ENCODE peak calls at places on chromosome 3, in ten cellular contexts. G is M059J; I is mucosa of descending colon; V is stimulated activated CD4-positive, alpha-beta T cell treated with anti-CD3 and anti-CD28 coated beads, TNF-alpha, amount 100 ng/mL, for 24 hours; U is head of caudate nucleus; Y is kidney epithelial cell; A is GM04504; L is effector CD4-positive, alpha-beta T cell; T is T1000; P is SHP77 treated with DMSO at 0.1 percent for 48 hours. X is an unnamed sample.

GRCh38 chr3:126914226-126914625 is 68.7 kb upstream of the PLXNA1 start:
- DNase-seq in I (no peak), V (no peak), T (no peak), Y (no peak), P (no peak), A (no peak), U (no peak), L (no peak), G (no peak), X (no peak)

GRCh38 chr3:13009132-13009945 is 63.9 kb downstream of the IQSEC1 start:
- DNase-seq in U (no peak), A (no peak), V (peak), L (peak), P (no peak), Y (no peak), T (no peak), I (peak), G (no peak), X (peak)

GRCh38 chr3:148861277-148861869 is 3.7 kb upstream of the CPA3 start:
- DNase-seq in P (peak), T (no peak), G (peak), U (no peak), L (no peak), A (no peak), I (no peak), Y (no peak), V (no peak), X (peak)

GRCh38 chr3:172456404-172456803 is 8.1 kb upstream of the GHSR start:
- DNase-seq in Y (no peak), V (no peak), A (no peak), G (no peak), T (no peak), P (no peak), I (no peak), U (no peak), L (no peak), X (no peak)

GRCh38 chr3:77605865-77606264 is 566.0 kb downstream of the ROBO2 start:
- DNase-seq in U (no peak), I (no peak), L (no peak), T (no peak), V (no peak), A (no peak), Y (no peak), G (no peak), P (no peak), X (no peak)

GRCh38 chr3:15356186-15356585 is 23.8 kb upstream of the SH3BP5 start:
- DNase-seq in Y (no peak), G (no peak), U (no peak), T (no peak), I (no peak), A (no peak), V (no peak), P (no peak), L (no peak), X (no peak)

GRCh38 chr3:81249540-81250029 is 511.9 kb downstream of the GBE1 start:
- DNase-seq in P (peak), G (peak), L (no peak), A (no peak), V (no peak), Y (peak), U (no peak), I (no peak), T (peak), X (no peak)

GRCh38 chr3:149808209-149808829 is 4.7 kb upstream of the RNF13 start:
- DNase-seq in U (peak), T (peak), V (peak), P (peak), A (peak), G (peak), Y (peak), L (peak), I (peak), X (no peak)

GRCh38 chr3:103372031-103372430 is 937.2 kb downstream of the ZPLD1 start:
- DNase-seq in U (no peak), G (no peak), A (no peak), L (no peak), T (no peak), I (no peak), V (no peak), P (no peak), Y (no peak), X (no peak)

GRCh38 chr3:65667963-65668362 is 370.8 kb downstream of the MAGI1 start:
- DNase-seq in V (no peak), A (no peak), T (no peak), I (no peak), P (no peak), U (no peak), Y (no peak), L (no peak), G (no peak), X (no peak)

GRCh38 chr3:46368569-46368968 is 2.2 kb upstream of the CCR5 start:
- DNase-seq in Y (no peak), I (peak), U (peak), V (peak), L (peak), G (peak), P (no peak), T (no peak), A (no peak), X (no peak)

X was measured in GM18507.